ENCODE peak calls at places on chromosomes 4 and X, in six cellular contexts. Q is coronary artery, S is fibroblast of pulmonary artery, J is colonic mucosa, A is fibroblast of lung, W is BJ. C is an unnamed sample.

GRCh38 chr4:112063260-112063659 is 82.0 kb upstream of the FAM241A start:
- DNase-seq in S (peak), A (no peak), Q (no peak), J (no peak), W (no peak), C (no peak)

GRCh38 chr4:93759506-93759905 is 69.0 kb upstream of the ATOH1 start:
- DNase-seq in A (no peak), Q (no peak), J (no peak), W (no peak), S (no peak), C (no peak)

GRCh38 chr4:168848977-168849687 is 160.9 kb downstream of the CBR4 start:
- DNase-seq in S (peak), J (no peak), W (no peak), Q (no peak), A (peak), C (peak)

GRCh38 chr4:54626113-54626512 is 31.6 kb upstream of the KIT start:
- DNase-seq in J (no peak), Q (no peak), W (no peak), A (no peak), S (no peak), C (no peak)

GRCh38 chr4:48787031-48787430 is 7.0 kb upstream of the FRYL start:
- DNase-seq in S (peak), J (no peak), Q (no peak), A (no peak), W (no peak), C (no peak)

GRCh38 chrX:76172325-76172887 is 456 bp upstream of the PBDC1 start:
- DNase-seq in A (no peak), Q (no peak), W (no peak), J (no peak), S (no peak), C (no peak)

GRCh38 chrX:133985164-133986007 is at the start of gene GPC3:
- DNase-seq in A (peak), W (no peak), J (peak), Q (no peak), S (peak), C (peak)

GRCh38 chr4:62470020-62470419 is 1269.9 kb downstream of the ADGRL3 start:
- DNase-seq in S (no peak), Q (no peak), W (no peak), J (no peak), A (no peak), C (no peak)

GRCh38 chr4:158259955-158260575 is 49.8 kb downstream of the TMEM144 start:
- DNase-seq in S (peak), W (no peak), J (no peak), A (peak), Q (no peak), C (peak)

GRCh38 chrX:15675490-15675921 is 10.9 kb upstream of the CLTRN start:
- DNase-seq in A (no peak), Q (no peak), W (no peak), J (peak), S (no peak), C (no peak)

GRCh38 chrX:71514367-71515038 is 18.4 kb upstream of the OGT start:
- DNase-seq in A (no peak), W (no peak), Q (no peak), J (no peak), S (no peak), C (no peak)

GRCh38 chrX:17635231-17635630 is 102.1 kb upstream of the SCML1 start:
- DNase-seq in S (peak), W (no peak), J (peak), Q (no peak), A (peak), C (peak)

GRCh38 chr4:140971077-140971792 is 162.0 kb downstream of the RNF150 start:
- DNase-seq in A (no peak), S (no peak), J (no peak), W (no peak), Q (no peak), C (no peak)

DNA sequence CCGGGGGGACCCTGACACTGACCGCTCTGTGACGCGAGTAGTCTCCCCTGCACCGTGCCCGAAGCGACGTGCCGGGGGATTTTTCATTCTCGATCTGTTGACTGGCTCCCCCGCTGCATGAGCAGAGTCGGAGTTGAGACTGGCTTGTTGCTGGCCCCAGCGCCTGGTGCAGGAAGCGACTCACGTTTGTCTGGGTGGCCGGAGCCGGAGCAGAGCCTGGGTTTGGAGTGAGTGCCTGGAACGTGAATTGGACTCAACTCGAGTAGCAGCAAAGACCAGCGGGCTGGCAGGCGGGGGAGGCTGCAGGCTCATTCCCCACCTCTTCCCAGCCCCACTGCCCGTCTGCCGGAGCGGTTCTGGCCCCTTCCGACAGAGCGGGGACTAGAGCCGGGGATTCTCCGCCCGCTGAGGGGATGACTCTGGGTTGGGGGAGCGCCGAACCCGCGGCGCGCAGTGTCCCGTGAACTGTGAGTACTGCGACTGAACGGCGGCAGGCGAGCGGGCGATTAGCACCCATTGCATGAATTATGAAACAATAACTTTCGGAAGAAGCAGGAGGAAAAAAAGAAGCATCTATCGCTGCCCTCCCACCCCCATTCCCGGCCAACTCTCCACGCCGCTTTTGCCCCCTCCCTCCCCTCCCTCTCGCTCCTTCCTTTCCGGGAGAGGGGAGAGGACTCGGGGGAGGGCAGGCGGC is 635 bp downstream of the PCDH7 start:
- DNase-seq in W (no peak), Q (no peak), J (peak), S (peak), A (peak), C (peak)
- H3K4me3 ChIP-seq in W (peak), Q (peak), J (peak), S (peak), A (peak), C (peak)

GRCh38 chr4:83012631-83013419 is 2.2 kb upstream of the LIN54 start:
- DNase-seq in Q (peak), W (peak), S (peak), A (peak), J (peak), C (peak)
- TF ChIP-seq CTCF in Q (no peak), W (peak), S (peak), A (peak), J (peak), C (peak)

GRCh38 chr4:125266901-125267601 is 47.7 kb upstream of the FAT4 start:
- DNase-seq in A (peak), Q (no peak), W (peak), J (no peak), S (peak), C (peak)
- H3K4me3 ChIP-seq in A (no peak), Q (no peak), W (no peak), J (no peak), S (no peak), C (no peak)

DNA sequence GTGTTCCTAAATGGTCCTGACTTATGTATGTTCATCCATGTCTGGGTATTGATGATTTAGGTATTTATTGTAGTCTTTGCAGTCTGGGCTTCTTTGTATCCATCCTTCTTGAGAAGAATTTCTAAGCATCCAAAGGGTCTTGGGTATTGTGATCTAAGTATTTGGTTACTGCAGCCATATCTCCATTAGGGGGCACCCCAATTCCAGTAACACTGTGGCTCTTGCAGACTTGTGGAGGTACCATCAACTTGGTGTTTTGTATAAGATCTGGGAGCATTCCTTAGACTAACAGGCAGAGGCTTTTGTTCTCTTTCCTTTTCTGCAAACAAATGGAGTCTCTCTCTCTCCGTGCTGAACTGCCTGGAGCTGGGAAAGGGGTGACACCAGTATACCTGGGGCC is 113.7 kb upstream of the NEXMIF start:
- DNase-seq in A (peak), J (no peak), W (no peak), Q (no peak), S (peak), C (no peak)
- TF ChIP-seq CTCF in A (peak), J (no peak), W (peak), Q (no peak), S (peak), C (peak)

DNA sequence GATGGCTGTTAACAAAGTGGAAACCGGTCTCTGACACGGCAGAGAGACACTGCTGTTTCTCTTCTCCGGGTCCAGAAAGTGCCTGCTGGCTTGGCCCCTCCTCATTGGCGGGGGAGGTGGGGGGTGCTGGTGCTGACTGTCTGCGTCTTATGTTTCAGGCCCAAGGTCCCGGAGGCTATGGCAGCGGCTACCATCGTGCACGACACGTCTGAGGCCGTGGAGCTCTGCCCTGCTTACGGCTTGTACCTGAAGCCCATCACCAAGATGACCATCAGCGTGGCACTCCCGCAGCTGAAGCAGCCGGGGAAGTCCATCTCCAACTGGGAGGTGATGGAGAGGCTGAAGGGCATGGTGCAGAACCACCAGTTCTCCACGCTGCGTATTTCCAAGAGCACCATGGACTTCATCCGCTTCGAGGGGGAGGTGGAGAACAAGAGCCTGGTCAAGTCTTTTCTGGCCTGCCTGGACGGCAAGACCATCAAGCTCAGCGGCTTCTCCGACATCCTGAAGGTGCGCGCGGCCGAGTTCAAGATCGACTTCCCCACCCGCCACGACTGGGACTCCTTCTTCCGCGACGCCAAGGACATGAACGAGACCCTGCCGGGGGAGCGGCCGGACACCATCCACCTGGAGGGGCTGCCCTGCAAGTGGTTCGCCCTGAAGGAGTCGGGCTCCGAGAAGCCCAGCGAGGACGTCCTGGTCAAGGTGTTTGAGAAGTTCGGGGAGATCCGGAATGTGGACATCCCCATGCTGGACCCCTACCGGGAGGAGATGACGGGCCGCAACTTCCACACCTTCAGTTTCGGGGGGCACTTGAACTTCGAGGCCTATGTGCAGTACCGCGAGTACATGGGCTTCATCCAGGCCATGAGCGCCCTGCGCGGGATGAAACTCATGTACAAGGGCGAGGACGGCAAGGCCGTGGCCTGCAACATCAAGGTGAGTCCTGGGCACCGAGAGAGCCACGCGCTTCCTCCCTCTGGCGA is 2.2 kb downstream of the AKAP17A start:
- DNase-seq in W (no peak), S (no peak), J (no peak), Q (peak), A (no peak), C (no peak)
- H3K4me3 ChIP-seq in W (peak), S (peak), J (peak), Q (peak), A (no peak), C (peak)

GRCh38 chrX:121256653-121257052 is 209.2 kb downstream of the GLUD2 start:
- DNase-seq in Q (no peak), A (peak), J (no peak), S (peak), W (no peak), C (peak)

GRCh38 chrX:121259170-121259569 is 211.8 kb downstream of the GLUD2 start:
- DNase-seq in Q (no peak), J (no peak), S (no peak), W (no peak), A (no peak), C (no peak)

GRCh38 chrX:121258545-121258944 is 211.1 kb downstream of the GLUD2 start:
- DNase-seq in J (no peak), S (no peak), A (no peak), W (no peak), Q (no peak), C (no peak)

DNA sequence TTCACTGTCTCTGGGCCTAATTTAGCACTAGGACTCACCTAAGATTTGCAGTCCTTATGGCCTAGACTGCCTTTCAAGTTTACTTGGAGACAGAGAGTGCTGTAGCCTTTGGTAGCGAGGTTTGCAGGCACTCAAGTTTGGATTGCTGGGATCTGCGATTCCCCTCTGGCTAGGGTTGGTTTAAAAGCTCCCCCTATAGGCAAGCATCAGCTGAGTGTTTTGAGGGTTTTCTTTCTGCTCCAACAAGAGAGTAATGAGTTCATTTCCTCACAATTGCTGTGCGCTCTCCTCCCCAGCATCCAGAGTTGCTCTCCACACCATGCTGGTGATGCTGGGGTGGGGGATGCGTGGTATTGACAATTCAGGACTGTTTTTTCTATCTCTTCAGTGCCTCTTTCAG is 206.9 kb downstream of the GLUD2 start:
- DNase-seq in J (no peak), W (no peak), Q (no peak), S (peak), A (no peak), C (no peak)
- TF ChIP-seq CTCF in J (no peak), W (no peak), Q (no peak), S (peak), A (no peak), C (peak)

GRCh38 chrX:69614896-69615295 is 1.0 kb upstream of the EDA start:
- DNase-seq in Q (no peak), S (peak), A (no peak), J (peak), W (no peak), C (no peak)
- H3K4me3 ChIP-seq in Q (no peak), S (no peak), A (no peak), J (no peak), W (no peak), C (no peak)

GRCh38 chr4:40241026-40241425 is 44.2 kb downstream of the RHOH start:
- DNase-seq in A (no peak), S (no peak), Q (no peak), J (no peak), W (no peak), C (no peak)
- TF ChIP-seq CTCF in A (no peak), S (no peak), Q (no peak), J (no peak), W (no peak), C (no peak)